ENCODE peak calls at places on chromosome 21, in five cellular contexts. One of them, this sample, is unnamed.

GRCh38 chr21:44615881-44616590 is 4.2 kb downstream of the KRTAP10-8 start:
- DNase-seq in astrocyte of the hippocampus: no peak
- DNase-seq in lung microvascular endothelial cell: no peak
- DNase-seq in HFF-Myc: no peak
- DNase-seq in NCI-H524: peak; percentile 74
- DNase-seq in this sample: no peak

GRCh38 chr21:34582506-34583150 is 32.3 kb downstream of the RCAN1 start:
- DNase-seq in lung microvascular endothelial cell: peak; percentile 74
- DNase-seq in astrocyte of the hippocampus: peak; percentile 66
- DNase-seq in NCI-H524: no peak
- DNase-seq in HFF-Myc: no peak
- DNase-seq in this sample: peak; percentile 49

GRCh38 chr21:36706482-36706852 is 7.6 kb downstream of the SIM2 start:
- DNase-seq in lung microvascular endothelial cell: no peak
- DNase-seq in astrocyte of the hippocampus: no peak
- DNase-seq in HFF-Myc: no peak
- DNase-seq in NCI-H524: no peak
- DNase-seq in this sample: no peak

GRCh38 chr21:34613679-34614442 is 1.1 kb downstream of the RCAN1 start:
- DNase-seq in NCI-H524: no peak
- DNase-seq in astrocyte of the hippocampus: peak; percentile 34
- DNase-seq in lung microvascular endothelial cell: peak; percentile 23
- DNase-seq in HFF-Myc: no peak
- DNase-seq in this sample: no peak

GRCh38 chr21:36203603-36203889 is 46.9 kb downstream of the DOP1B start:
- DNase-seq in NCI-H524: no peak
- DNase-seq in HFF-Myc: peak; percentile 60
- DNase-seq in astrocyte of the hippocampus: peak; percentile 88
- DNase-seq in lung microvascular endothelial cell: no peak
- DNase-seq in this sample: no peak

GRCh38 chr21:35965699-35966098 is 94.6 kb downstream of the SETD4 start:
- DNase-seq in NCI-H524: no peak
- DNase-seq in lung microvascular endothelial cell: no peak
- DNase-seq in HFF-Myc: no peak
- DNase-seq in astrocyte of the hippocampus: no peak
- DNase-seq in this sample: no peak

GRCh38 chr21:37503848-37504467 is 137.4 kb downstream of the DYRK1A start:
- DNase-seq in astrocyte of the hippocampus: no peak
- DNase-seq in lung microvascular endothelial cell: peak; percentile 42
- DNase-seq in HFF-Myc: peak; percentile 25
- DNase-seq in NCI-H524: no peak
- DNase-seq in this sample: no peak

GRCh38 chr21:44549525-44550211 is 1.6 kb downstream of the KRTAP10-2 start:
- DNase-seq in lung microvascular endothelial cell: no peak
- DNase-seq in astrocyte of the hippocampus: no peak
- DNase-seq in NCI-H524: no peak
- DNase-seq in HFF-Myc: no peak
- DNase-seq in this sample: no peak

GRCh38 chr21:41316641-41317392 is at the start of gene FAM3B:
- DNase-seq in lung microvascular endothelial cell: no peak
- DNase-seq in NCI-H524: no peak
- DNase-seq in HFF-Myc: no peak
- DNase-seq in astrocyte of the hippocampus: peak; percentile 12
- DNase-seq in this sample: no peak

GRCh38 chr21:28442624-28443023 is 550.1 kb downstream of the LTN1 start:
- DNase-seq in astrocyte of the hippocampus: no peak
- DNase-seq in HFF-Myc: peak; percentile 77
- DNase-seq in NCI-H524: no peak
- DNase-seq in lung microvascular endothelial cell: no peak
- DNase-seq in this sample: no peak

GRCh38 chr21:14737922-14738321 is 191.8 kb upstream of the SAMSN1 start:
- DNase-seq in astrocyte of the hippocampus: peak; percentile 33
- DNase-seq in lung microvascular endothelial cell: peak; percentile 72
- DNase-seq in HFF-Myc: peak; percentile 16
- DNase-seq in NCI-H524: peak; percentile 59
- DNase-seq in this sample: peak; percentile 78